ENCODE peak calls at places on chromosome 3, in eight cellular contexts. One of them, this sample, is unnamed.

GRCh38 chr3:193030276-193030675 is 112.6 kb upstream of the MB21D2 start:
- DNase-seq in cardiac fibroblast: peak
- DNase-seq in endothelial cell: no peak
- DNase-seq in cardiac muscle cell: no peak
- DNase-seq in iPS DF 6.9: no peak
- DNase-seq in NCI-H510A: no peak
- DNase-seq in stimulated activated CD4-positive, alpha-beta T cell treated with anti-CD3 and anti-CD28 coated beads, TNF-alpha, amount 100 ng/mL, for 1 hour: no peak
- DNase-seq in progenitor cell of endocrine pancreas: no peak
- DNase-seq in this sample: no peak

GRCh38 chr3:41175365-41175764 is 23.9 kb upstream of the CTNNB1 start:
- DNase-seq in cardiac fibroblast: no peak
- DNase-seq in cardiac muscle cell: no peak
- DNase-seq in endothelial cell: no peak
- DNase-seq in progenitor cell of endocrine pancreas: no peak
- DNase-seq in stimulated activated CD4-positive, alpha-beta T cell treated with anti-CD3 and anti-CD28 coated beads, TNF-alpha, amount 100 ng/mL, for 1 hour: no peak
- DNase-seq in iPS DF 6.9: no peak
- DNase-seq in NCI-H510A: no peak
- DNase-seq in this sample: no peak

GRCh38 chr3:57530071-57530608 is 14.0 kb downstream of the DNAH12 start:
- DNase-seq in iPS DF 6.9: no peak
- DNase-seq in NCI-H510A: no peak
- DNase-seq in endothelial cell: no peak
- DNase-seq in progenitor cell of endocrine pancreas: no peak
- DNase-seq in stimulated activated CD4-positive, alpha-beta T cell treated with anti-CD3 and anti-CD28 coated beads, TNF-alpha, amount 100 ng/mL, for 1 hour: no peak
- DNase-seq in cardiac fibroblast: no peak
- DNase-seq in cardiac muscle cell: no peak
- DNase-seq in this sample: no peak

GRCh38 chr3:159634414-159634813 is 354.2 kb upstream of the IL12A start:
- DNase-seq in iPS DF 6.9: no peak
- DNase-seq in NCI-H510A: no peak
- DNase-seq in cardiac fibroblast: no peak
- DNase-seq in cardiac muscle cell: no peak
- DNase-seq in stimulated activated CD4-positive, alpha-beta T cell treated with anti-CD3 and anti-CD28 coated beads, TNF-alpha, amount 100 ng/mL, for 1 hour: no peak
- DNase-seq in progenitor cell of endocrine pancreas: no peak
- DNase-seq in endothelial cell: no peak
- DNase-seq in this sample: no peak

GRCh38 chr3:142929109-142929508 is 34.4 kb downstream of the PAQR9 start:
- DNase-seq in iPS DF 6.9: peak
- DNase-seq in NCI-H510A: no peak
- DNase-seq in cardiac fibroblast: peak
- DNase-seq in progenitor cell of endocrine pancreas: no peak
- DNase-seq in cardiac muscle cell: no peak
- DNase-seq in endothelial cell: peak
- DNase-seq in stimulated activated CD4-positive, alpha-beta T cell treated with anti-CD3 and anti-CD28 coated beads, TNF-alpha, amount 100 ng/mL, for 1 hour: no peak
- DNase-seq in this sample: peak

GRCh38 chr3:12870942-12871341 is 29.6 kb upstream of the RPL32 start:
- DNase-seq in NCI-H510A: no peak
- DNase-seq in stimulated activated CD4-positive, alpha-beta T cell treated with anti-CD3 and anti-CD28 coated beads, TNF-alpha, amount 100 ng/mL, for 1 hour: no peak
- DNase-seq in endothelial cell: no peak
- DNase-seq in iPS DF 6.9: no peak
- DNase-seq in progenitor cell of endocrine pancreas: no peak
- DNase-seq in cardiac fibroblast: no peak
- DNase-seq in cardiac muscle cell: no peak
- DNase-seq in this sample: no peak

GRCh38 chr3:121482651-121483050 is 63.1 kb downstream of the POLQ start:
- DNase-seq in cardiac muscle cell: no peak
- DNase-seq in stimulated activated CD4-positive, alpha-beta T cell treated with anti-CD3 and anti-CD28 coated beads, TNF-alpha, amount 100 ng/mL, for 1 hour: no peak
- DNase-seq in cardiac fibroblast: peak
- DNase-seq in NCI-H510A: no peak
- DNase-seq in iPS DF 6.9: no peak
- DNase-seq in progenitor cell of endocrine pancreas: no peak
- DNase-seq in endothelial cell: no peak
- DNase-seq in this sample: no peak

GRCh38 chr3:43285644-43286043 is 696 bp upstream of the SNRK start:
- DNase-seq in progenitor cell of endocrine pancreas: no peak
- DNase-seq in endothelial cell: peak
- DNase-seq in NCI-H510A: no peak
- DNase-seq in cardiac muscle cell: no peak
- DNase-seq in cardiac fibroblast: no peak
- DNase-seq in iPS DF 6.9: no peak
- DNase-seq in stimulated activated CD4-positive, alpha-beta T cell treated with anti-CD3 and anti-CD28 coated beads, TNF-alpha, amount 100 ng/mL, for 1 hour: no peak
- DNase-seq in this sample: no peak

GRCh38 chr3:15860014-15860934 is 62.5 kb upstream of the ANKRD28 start:
- DNase-seq in cardiac muscle cell: peak
- DNase-seq in endothelial cell: peak
- DNase-seq in iPS DF 6.9: no peak
- DNase-seq in cardiac fibroblast: peak
- DNase-seq in progenitor cell of endocrine pancreas: peak
- DNase-seq in NCI-H510A: peak
- DNase-seq in stimulated activated CD4-positive, alpha-beta T cell treated with anti-CD3 and anti-CD28 coated beads, TNF-alpha, amount 100 ng/mL, for 1 hour: no peak
- DNase-seq in this sample: peak

GRCh38 chr3:186200746-186201145 is 91.9 kb upstream of the ETV5 start:
- DNase-seq in NCI-H510A: no peak
- DNase-seq in endothelial cell: no peak
- DNase-seq in cardiac muscle cell: no peak
- DNase-seq in progenitor cell of endocrine pancreas: no peak
- DNase-seq in stimulated activated CD4-positive, alpha-beta T cell treated with anti-CD3 and anti-CD28 coated beads, TNF-alpha, amount 100 ng/mL, for 1 hour: no peak
- DNase-seq in iPS DF 6.9: no peak
- DNase-seq in cardiac fibroblast: no peak
- DNase-seq in this sample: no peak

GRCh38 chr3:131620977-131621376 is 118.2 kb upstream of the MRPL3 start:
- DNase-seq in progenitor cell of endocrine pancreas: no peak
- DNase-seq in endothelial cell: no peak
- DNase-seq in NCI-H510A: no peak
- DNase-seq in cardiac fibroblast: no peak
- DNase-seq in stimulated activated CD4-positive, alpha-beta T cell treated with anti-CD3 and anti-CD28 coated beads, TNF-alpha, amount 100 ng/mL, for 1 hour: no peak
- DNase-seq in iPS DF 6.9: no peak
- DNase-seq in cardiac muscle cell: no peak
- DNase-seq in this sample: no peak

GRCh38 chr3:186786810-186787375 is 3.5 kb downstream of the EIF4A2 start:
- DNase-seq in iPS DF 6.9: no peak
- DNase-seq in progenitor cell of endocrine pancreas: no peak
- DNase-seq in stimulated activated CD4-positive, alpha-beta T cell treated with anti-CD3 and anti-CD28 coated beads, TNF-alpha, amount 100 ng/mL, for 1 hour: no peak
- DNase-seq in cardiac fibroblast: no peak
- DNase-seq in NCI-H510A: no peak
- DNase-seq in cardiac muscle cell: no peak
- DNase-seq in endothelial cell: no peak
- DNase-seq in this sample: no peak

GRCh38 chr3:195185574-195185973 is 85.4 kb downstream of the XXYLT1 start:
- DNase-seq in stimulated activated CD4-positive, alpha-beta T cell treated with anti-CD3 and anti-CD28 coated beads, TNF-alpha, amount 100 ng/mL, for 1 hour: no peak
- DNase-seq in iPS DF 6.9: no peak
- DNase-seq in progenitor cell of endocrine pancreas: no peak
- DNase-seq in cardiac fibroblast: no peak
- DNase-seq in NCI-H510A: no peak
- DNase-seq in endothelial cell: no peak
- DNase-seq in cardiac muscle cell: no peak
- DNase-seq in this sample: no peak

GRCh38 chr3:76724706-76725105 is 315.2 kb upstream of the ROBO2 start:
- DNase-seq in iPS DF 6.9: no peak
- DNase-seq in cardiac muscle cell: no peak
- DNase-seq in NCI-H510A: no peak
- DNase-seq in endothelial cell: no peak
- DNase-seq in cardiac fibroblast: no peak
- DNase-seq in progenitor cell of endocrine pancreas: no peak
- DNase-seq in stimulated activated CD4-positive, alpha-beta T cell treated with anti-CD3 and anti-CD28 coated beads, TNF-alpha, amount 100 ng/mL, for 1 hour: no peak
- DNase-seq in this sample: no peak

GRCh38 chr3:183085634-183086390 is 13.5 kb downstream of the MCCC1 start:
- DNase-seq in NCI-H510A: no peak
- DNase-seq in cardiac fibroblast: no peak
- DNase-seq in endothelial cell: peak
- DNase-seq in progenitor cell of endocrine pancreas: no peak
- DNase-seq in cardiac muscle cell: peak
- DNase-seq in stimulated activated CD4-positive, alpha-beta T cell treated with anti-CD3 and anti-CD28 coated beads, TNF-alpha, amount 100 ng/mL, for 1 hour: no peak
- DNase-seq in iPS DF 6.9: peak
- DNase-seq in this sample: peak

GRCh38 chr3:172815857-172816256 is 65.3 kb downstream of the ECT2 start:
- DNase-seq in endothelial cell: no peak
- DNase-seq in NCI-H510A: no peak
- DNase-seq in cardiac fibroblast: no peak
- DNase-seq in stimulated activated CD4-positive, alpha-beta T cell treated with anti-CD3 and anti-CD28 coated beads, TNF-alpha, amount 100 ng/mL, for 1 hour: no peak
- DNase-seq in cardiac muscle cell: peak
- DNase-seq in progenitor cell of endocrine pancreas: no peak
- DNase-seq in iPS DF 6.9: no peak
- DNase-seq in this sample: no peak

GRCh38 chr3:124780356-124780755 is 50.1 kb downstream of the UMPS start:
- DNase-seq in progenitor cell of endocrine pancreas: no peak
- DNase-seq in stimulated activated CD4-positive, alpha-beta T cell treated with anti-CD3 and anti-CD28 coated beads, TNF-alpha, amount 100 ng/mL, for 1 hour: no peak
- DNase-seq in iPS DF 6.9: no peak
- DNase-seq in endothelial cell: no peak
- DNase-seq in cardiac muscle cell: peak
- DNase-seq in cardiac fibroblast: peak
- DNase-seq in NCI-H510A: no peak
- DNase-seq in this sample: no peak

GRCh38 chr3:129962600-129962999 is 11.9 kb upstream of the TRH start:
- DNase-seq in stimulated activated CD4-positive, alpha-beta T cell treated with anti-CD3 and anti-CD28 coated beads, TNF-alpha, amount 100 ng/mL, for 1 hour: no peak
- DNase-seq in cardiac muscle cell: no peak
- DNase-seq in cardiac fibroblast: no peak
- DNase-seq in endothelial cell: no peak
- DNase-seq in iPS DF 6.9: no peak
- DNase-seq in NCI-H510A: no peak
- DNase-seq in progenitor cell of endocrine pancreas: no peak
- DNase-seq in this sample: no peak

GRCh38 chr3:19394946-19395345 is 246.6 kb downstream of the KCNH8 start:
- DNase-seq in cardiac fibroblast: no peak
- DNase-seq in progenitor cell of endocrine pancreas: no peak
- DNase-seq in iPS DF 6.9: no peak
- DNase-seq in stimulated activated CD4-positive, alpha-beta T cell treated with anti-CD3 and anti-CD28 coated beads, TNF-alpha, amount 100 ng/mL, for 1 hour: no peak
- DNase-seq in endothelial cell: no peak
- DNase-seq in NCI-H510A: no peak
- DNase-seq in cardiac muscle cell: no peak
- DNase-seq in this sample: no peak

GRCh38 chr3:49399467-49399866 is 12.3 kb downstream of the RHOA start:
- DNase-seq in iPS DF 6.9: no peak
- DNase-seq in stimulated activated CD4-positive, alpha-beta T cell treated with anti-CD3 and anti-CD28 coated beads, TNF-alpha, amount 100 ng/mL, for 1 hour: no peak
- DNase-seq in NCI-H510A: no peak
- DNase-seq in cardiac fibroblast: no peak
- DNase-seq in cardiac muscle cell: no peak
- DNase-seq in progenitor cell of endocrine pancreas: no peak
- DNase-seq in endothelial cell: no peak
- DNase-seq in this sample: no peak

GRCh38 chr3:96294143-96294542 is 520.3 kb upstream of the EPHA6 start:
- DNase-seq in cardiac muscle cell: no peak
- DNase-seq in NCI-H510A: no peak
- DNase-seq in iPS DF 6.9: peak
- DNase-seq in endothelial cell: no peak
- DNase-seq in stimulated activated CD4-positive, alpha-beta T cell treated with anti-CD3 and anti-CD28 coated beads, TNF-alpha, amount 100 ng/mL, for 1 hour: no peak
- DNase-seq in progenitor cell of endocrine pancreas: no peak
- DNase-seq in cardiac fibroblast: no peak
- DNase-seq in this sample: no peak

GRCh38 chr3:126540342-126540849 is 16.4 kb downstream of the CHST13 start:
- DNase-seq in stimulated activated CD4-positive, alpha-beta T cell treated with anti-CD3 and anti-CD28 coated beads, TNF-alpha, amount 100 ng/mL, for 1 hour: no peak
- DNase-seq in NCI-H510A: no peak
- DNase-seq in cardiac muscle cell: no peak
- DNase-seq in endothelial cell: no peak
- DNase-seq in progenitor cell of endocrine pancreas: peak
- DNase-seq in iPS DF 6.9: no peak
- DNase-seq in cardiac fibroblast: peak
- DNase-seq in this sample: no peak

GRCh38 chr3:138360272-138361192 is 12.2 kb downstream of the MRAS start:
- DNase-seq in cardiac muscle cell: no peak
- DNase-seq in progenitor cell of endocrine pancreas: no peak
- DNase-seq in iPS DF 6.9: no peak
- DNase-seq in NCI-H510A: no peak
- DNase-seq in cardiac fibroblast: no peak
- DNase-seq in stimulated activated CD4-positive, alpha-beta T cell treated with anti-CD3 and anti-CD28 coated beads, TNF-alpha, amount 100 ng/mL, for 1 hour: no peak
- DNase-seq in endothelial cell: no peak
- DNase-seq in this sample: no peak

GRCh38 chr3:152469238-152470025 is 200.7 kb downstream of the MBNL1 start:
- DNase-seq in endothelial cell: no peak
- DNase-seq in cardiac muscle cell: no peak
- DNase-seq in cardiac fibroblast: no peak
- DNase-seq in NCI-H510A: no peak
- DNase-seq in progenitor cell of endocrine pancreas: no peak
- DNase-seq in stimulated activated CD4-positive, alpha-beta T cell treated with anti-CD3 and anti-CD28 coated beads, TNF-alpha, amount 100 ng/mL, for 1 hour: no peak
- DNase-seq in iPS DF 6.9: no peak
- DNase-seq in this sample: no peak

GRCh38 chr3:134373278-134373941 is 837 bp downstream of the AMOTL2 start:
- DNase-seq in NCI-H510A: peak
- DNase-seq in stimulated activated CD4-positive, alpha-beta T cell treated with anti-CD3 and anti-CD28 coated beads, TNF-alpha, amount 100 ng/mL, for 1 hour: no peak
- DNase-seq in cardiac fibroblast: peak
- DNase-seq in iPS DF 6.9: peak
- DNase-seq in progenitor cell of endocrine pancreas: peak
- DNase-seq in cardiac muscle cell: peak
- DNase-seq in endothelial cell: peak
- DNase-seq in this sample: peak

GRCh38 chr3:13575459-13576061 is 26.6 kb downstream of the FBLN2 start:
- DNase-seq in endothelial cell: no peak
- DNase-seq in NCI-H510A: no peak
- DNase-seq in cardiac fibroblast: no peak
- DNase-seq in cardiac muscle cell: peak
- DNase-seq in progenitor cell of endocrine pancreas: no peak
- DNase-seq in iPS DF 6.9: no peak
- DNase-seq in stimulated activated CD4-positive, alpha-beta T cell treated with anti-CD3 and anti-CD28 coated beads, TNF-alpha, amount 100 ng/mL, for 1 hour: no peak
- DNase-seq in this sample: no peak

GRCh38 chr3:191255156-191255555 is 56.1 kb downstream of the OSTN start:
- DNase-seq in endothelial cell: no peak
- DNase-seq in stimulated activated CD4-positive, alpha-beta T cell treated with anti-CD3 and anti-CD28 coated beads, TNF-alpha, amount 100 ng/mL, for 1 hour: no peak
- DNase-seq in cardiac fibroblast: no peak
- DNase-seq in iPS DF 6.9: no peak
- DNase-seq in progenitor cell of endocrine pancreas: no peak
- DNase-seq in NCI-H510A: no peak
- DNase-seq in cardiac muscle cell: no peak
- DNase-seq in this sample: no peak

GRCh38 chr3:46981932-46982471 is 2.5 kb downstream of the NBEAL2 start:
- DNase-seq in cardiac fibroblast: no peak
- DNase-seq in iPS DF 6.9: no peak
- DNase-seq in NCI-H510A: peak
- DNase-seq in progenitor cell of endocrine pancreas: no peak
- DNase-seq in cardiac muscle cell: no peak
- DNase-seq in stimulated activated CD4-positive, alpha-beta T cell treated with anti-CD3 and anti-CD28 coated beads, TNF-alpha, amount 100 ng/mL, for 1 hour: no peak
- DNase-seq in endothelial cell: peak
- DNase-seq in this sample: no peak

This sample was measured in NT2/D1.